ENCODE peak calls at places on chromosomes 16 and 17, in ten cellular contexts. C is stomach, R is HFF-Myc, Z is MM.1S, J is foreskin fibroblast, S is neural progenitor cell, G is AG10803, W is adrenal gland, P is GM06990, B is choroid plexus epithelial cell. K is an unnamed sample.

GRCh38 chr16:29915590-29916247 is 10.3 kb downstream of the KCTD13 start:
- DNase-seq in C (no peak), R (no peak), Z (no peak), J (no peak), S (no peak), G (no peak), W (no peak), P (no peak), B (peak; percentile 78), K (no peak)

GRCh38 chr16:69187387-69187890 is 475 bp downstream of the SNTB2 start:
- DNase-seq in C (peak; percentile 60), R (no peak), Z (peak; percentile 37), J (peak; percentile 37), S (peak; percentile 78), G (peak; percentile 43), W (peak; percentile 70), P (peak; percentile 70), B (no peak), K (no peak)

GRCh38 chr16:53370827-53371226 is 63.4 kb upstream of the RBL2 start:
- DNase-seq in C (no peak), R (no peak), Z (no peak), J (no peak), S (no peak), G (no peak), W (no peak), P (no peak), B (no peak), K (no peak)

GRCh38 chr17:83006515-83007455 is 72.6 kb upstream of the METRNL start:
- DNase-seq in C (no peak), R (no peak), Z (no peak), J (no peak), S (no peak), G (peak; percentile 38), W (no peak), P (no peak), B (no peak), K (no peak)

GRCh38 chr17:80872999-80873951 is 118.4 kb upstream of the CHMP6 start:
- DNase-seq in C (no peak), R (no peak), Z (no peak), J (peak; percentile 43), S (peak; percentile 93), G (no peak), W (peak; percentile 77), P (no peak), B (no peak), K (no peak)

GRCh38 chr16:66081967-66082366 is 284.5 kb upstream of the CDH5 start:
- DNase-seq in C (no peak), R (peak; percentile 82), Z (no peak), J (peak; percentile 24), S (no peak), G (peak; percentile 61), W (no peak), P (no peak), B (peak; percentile 40), K (no peak)

GRCh38 chr17:39175695-39176093 is 9.7 kb upstream of the ARL5C start:
- DNase-seq in C (no peak), R (no peak), Z (no peak), J (no peak), S (no peak), G (no peak), W (no peak), P (no peak), B (no peak), K (no peak)

GRCh38 chr16:52572656-52573055 is 25.7 kb upstream of the TOX3 start:
- DNase-seq in C (no peak), R (no peak), Z (no peak), J (no peak), S (no peak), G (no peak), W (no peak), P (no peak), B (no peak), K (no peak)

GRCh38 chr17:34254146-34254545 is 939 bp upstream of the CCL2 start:
- DNase-seq in C (no peak), R (no peak), Z (no peak), J (peak; percentile 65), S (no peak), G (peak; percentile 96), W (no peak), P (no peak), B (peak; percentile 55), K (no peak)

GRCh38 chr16:20928774-20929411 is 28.3 kb downstream of the LYRM1 start:
- DNase-seq in C (no peak), R (no peak), Z (no peak), J (peak; percentile 49), S (no peak), G (peak; percentile 93), W (no peak), P (no peak), B (no peak), K (no peak)

GRCh38 chr16:53872248-53873221 is 168.6 kb downstream of the FTO start:
- DNase-seq in C (no peak), R (no peak), Z (no peak), J (peak; percentile 71), S (no peak), G (peak; percentile 91), W (no peak), P (no peak), B (peak; percentile 65), K (peak; percentile 88)

GRCh38 chr16:11679250-11679649 is 11.0 kb downstream of the SNN start:
- DNase-seq in C (no peak), R (no peak), Z (peak; percentile 51), J (no peak), S (no peak), G (no peak), W (no peak), P (no peak), B (no peak), K (no peak)

GRCh38 chr17:58112970-58113631 is 29.9 kb downstream of the DYNLL2 start:
- DNase-seq in C (peak; percentile 86), R (peak; percentile 54), Z (peak; percentile 71), J (peak; percentile 43), S (peak; percentile 83), G (peak; percentile 53), W (peak; percentile 90), P (peak; percentile 32), B (peak; percentile 74), K (peak; percentile 33)

GRCh38 chr17:64063766-64064224 is 43.4 kb upstream of the ICAM2 start:
- DNase-seq in C (peak; percentile 85), R (no peak), Z (no peak), J (no peak), S (peak; percentile 78), G (peak; percentile 17), W (peak; percentile 79), P (peak; percentile 52), B (peak; percentile 63), K (no peak)

GRCh38 chr17:32265192-32265895 is at the start of gene RHBDL3:
- DNase-seq in C (peak; percentile 32), R (no peak), Z (peak; percentile 24), J (no peak), S (peak; percentile 67), G (no peak), W (no peak), P (no peak), B (no peak), K (no peak)

GRCh38 chr17:61312406-61313295 is 87.0 kb upstream of the TBX2 start:
- DNase-seq in C (no peak), R (no peak), Z (no peak), J (no peak), S (no peak), G (no peak), W (no peak), P (no peak), B (no peak), K (no peak)

GRCh38 chr17:58402047-58402446 is 15.3 kb downstream of the RNF43 start:
- DNase-seq in C (no peak), R (no peak), Z (no peak), J (no peak), S (no peak), G (peak; percentile 54), W (no peak), P (no peak), B (peak; percentile 41), K (peak; percentile 80)

GRCh38 chr17:17798573-17799255 is 38.1 kb downstream of the SREBF1 start:
- DNase-seq in C (no peak), R (no peak), Z (no peak), J (no peak), S (no peak), G (no peak), W (no peak), P (no peak), B (no peak), K (no peak)
- H3K4me3 ChIP-seq in C (no peak overlapping the region), R (no peak overlapping the region), Z (no peak overlapping the region), J (no peak overlapping the region), S (no peak overlapping the region), G (no peak overlapping the region), W (no peak overlapping the region), P (no peak overlapping the region), B (no peak overlapping the region), K (no peak overlapping the region)

DNA sequence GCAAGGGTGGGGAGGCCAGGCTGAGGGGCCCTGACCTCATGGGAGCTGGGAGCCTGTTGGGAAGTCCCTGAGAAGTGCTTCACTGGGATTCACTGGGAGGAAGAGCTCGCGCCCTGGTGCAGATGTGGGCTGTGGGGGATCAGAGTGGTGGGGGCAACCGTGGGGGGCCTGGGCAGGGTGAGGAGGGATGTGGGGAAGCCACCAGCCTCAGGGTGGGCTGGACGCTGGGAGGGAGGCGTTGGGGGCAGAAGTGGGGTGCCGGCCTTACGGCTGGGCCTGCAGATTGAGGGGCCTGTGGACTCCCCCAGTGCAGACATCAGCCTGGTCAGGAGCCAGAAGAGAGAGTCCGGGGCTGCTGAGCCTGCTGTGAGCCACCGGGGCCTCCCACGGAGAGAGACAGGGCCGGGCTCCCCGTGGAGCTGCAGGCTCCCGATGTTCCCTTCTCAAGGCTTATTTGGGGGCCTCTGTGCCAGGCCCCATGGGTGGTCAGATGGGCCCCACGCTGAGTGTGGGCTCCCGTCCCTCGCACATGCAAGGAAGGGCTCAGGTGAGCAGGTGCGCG is 7.8 kb downstream of the DPEP1 start:
- DNase-seq in C (no peak), R (no peak), Z (no peak), J (no peak), S (no peak), G (no peak), W (no peak), P (no peak), B (no peak), K (no peak)
- TF ChIP-seq CTCF in C (no peak), R (no peak), Z (no peak), J (no peak), S (no peak), G (no peak), W (no peak), P (no peak), B (no peak), K (no peak)

DNA sequence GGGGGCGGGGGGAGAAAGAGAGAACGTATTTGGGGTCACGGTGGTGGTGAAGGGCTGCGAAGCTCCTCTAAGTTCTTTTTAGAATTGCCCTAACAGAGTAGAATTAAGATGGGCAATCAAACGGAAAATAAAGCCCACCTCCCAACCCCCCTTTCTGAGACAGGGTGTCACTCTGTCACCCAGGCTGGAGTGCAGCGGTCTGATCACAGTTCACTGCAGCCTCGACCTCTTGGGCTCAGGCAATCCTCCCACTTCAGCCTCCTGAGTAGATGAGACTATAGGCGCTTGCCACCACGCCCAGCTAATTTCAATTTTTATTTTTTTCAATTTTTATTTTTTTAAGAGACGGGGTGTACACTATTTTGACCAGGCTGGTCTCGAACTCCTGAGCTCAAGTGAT is 710 bp upstream of the CAVIN1 start:
- DNase-seq in C (no peak), R (no peak), Z (no peak), J (no peak), S (no peak), G (no peak), W (no peak), P (no peak), B (no peak), K (no peak)
- H3K4me3 ChIP-seq in C (peak overlapping the region; percentile 67), R (peak overlapping the region; percentile 82), Z (no peak overlapping the region), J (peak overlapping the region; percentile 54), S (peak overlapping the region; percentile 65), G (peak overlapping the region; percentile 51), W (no peak overlapping the region), P (no peak overlapping the region), B (peak overlapping the region; percentile 97), K (peak overlapping the region; percentile 100)

GRCh38 chr17:28812980-28813377 is 29.6 kb downstream of the FAM222B start:
- DNase-seq in C (no peak), R (no peak), Z (no peak), J (no peak), S (no peak), G (peak; percentile 51), W (no peak), P (no peak), B (peak; percentile 68), K (no peak)
- TF ChIP-seq CTCF in C (no peak), R (no peak), Z (no peak), J (no peak), S (no peak), G (no peak), W (no peak), P (no peak), B (no peak), K (no peak)